ENCODE peak calls at places on chromosomes 7 and 10, in nine cellular contexts. One of them, this sample, is unnamed.

GRCh38 chr10:114822771-114823463 is 1.3 kb downstream of the FHIP2A start:
- DNase-seq in thoracic aorta: no peak
- DNase-seq in cardiac fibroblast: peak
- DNase-seq in dorsolateral prefrontal cortex: no peak
- DNase-seq in adrenal gland: no peak
- DNase-seq in astrocyte of the spinal cord: peak
- DNase-seq in fibroblast of mammary gland: peak
- DNase-seq in Caco-2: no peak
- DNase-seq in HCT116: no peak
- DNase-seq in this sample: no peak

GRCh38 chr7:95205821-95206220 is 118.5 kb downstream of the PON1 start:
- DNase-seq in cardiac fibroblast: peak
- DNase-seq in thoracic aorta: no peak
- DNase-seq in astrocyte of the spinal cord: peak
- DNase-seq in HCT116: peak
- DNase-seq in fibroblast of mammary gland: peak
- DNase-seq in Caco-2: no peak
- DNase-seq in dorsolateral prefrontal cortex: no peak
- DNase-seq in adrenal gland: no peak
- DNase-seq in this sample: no peak

GRCh38 chr10:87589653-87590052 is 70.0 kb upstream of the PAPSS2 start:
- DNase-seq in dorsolateral prefrontal cortex: no peak
- DNase-seq in Caco-2: peak
- DNase-seq in thoracic aorta: no peak
- DNase-seq in HCT116: no peak
- DNase-seq in astrocyte of the spinal cord: peak
- DNase-seq in adrenal gland: no peak
- DNase-seq in cardiac fibroblast: peak
- DNase-seq in fibroblast of mammary gland: peak
- DNase-seq in this sample: no peak

GRCh38 chr10:11757452-11757819 is 15.3 kb downstream of the ECHDC3 start:
- DNase-seq in fibroblast of mammary gland: peak
- DNase-seq in HCT116: no peak
- DNase-seq in astrocyte of the spinal cord: peak
- DNase-seq in dorsolateral prefrontal cortex: no peak
- DNase-seq in cardiac fibroblast: peak
- DNase-seq in thoracic aorta: peak
- DNase-seq in Caco-2: no peak
- DNase-seq in adrenal gland: peak
- DNase-seq in this sample: no peak

GRCh38 chr7:51344406-51344805 is 27.8 kb upstream of the COBL start:
- DNase-seq in cardiac fibroblast: no peak
- DNase-seq in astrocyte of the spinal cord: no peak
- DNase-seq in Caco-2: peak
- DNase-seq in adrenal gland: no peak
- DNase-seq in thoracic aorta: no peak
- DNase-seq in HCT116: no peak
- DNase-seq in fibroblast of mammary gland: no peak
- DNase-seq in dorsolateral prefrontal cortex: no peak
- DNase-seq in this sample: no peak

GRCh38 chr7:92133133-92133736 is 1.0 kb downstream of the CYP51A1 start:
- DNase-seq in cardiac fibroblast: peak
- DNase-seq in thoracic aorta: no peak
- DNase-seq in fibroblast of mammary gland: no peak
- DNase-seq in HCT116: no peak
- DNase-seq in adrenal gland: peak
- DNase-seq in dorsolateral prefrontal cortex: peak
- DNase-seq in Caco-2: no peak
- DNase-seq in astrocyte of the spinal cord: no peak
- DNase-seq in this sample: no peak

GRCh38 chr10:82558208-82558607 is 683.2 kb downstream of the NRG3 start:
- DNase-seq in Caco-2: no peak
- DNase-seq in astrocyte of the spinal cord: no peak
- DNase-seq in thoracic aorta: no peak
- DNase-seq in dorsolateral prefrontal cortex: no peak
- DNase-seq in HCT116: no peak
- DNase-seq in adrenal gland: no peak
- DNase-seq in fibroblast of mammary gland: no peak
- DNase-seq in cardiac fibroblast: peak
- DNase-seq in this sample: no peak

GRCh38 chr10:71333154-71333887 is 14.3 kb downstream of the SLC29A3 start:
- DNase-seq in thoracic aorta: no peak
- DNase-seq in adrenal gland: no peak
- DNase-seq in dorsolateral prefrontal cortex: no peak
- DNase-seq in Caco-2: no peak
- DNase-seq in astrocyte of the spinal cord: no peak
- DNase-seq in fibroblast of mammary gland: no peak
- DNase-seq in HCT116: no peak
- DNase-seq in cardiac fibroblast: no peak
- DNase-seq in this sample: no peak

GRCh38 chr7:44224216-44224950 is 23.6 kb downstream of the YKT6 start:
- DNase-seq in cardiac fibroblast: no peak
- DNase-seq in adrenal gland: no peak
- DNase-seq in fibroblast of mammary gland: no peak
- DNase-seq in thoracic aorta: no peak
- DNase-seq in dorsolateral prefrontal cortex: peak
- DNase-seq in HCT116: no peak
- DNase-seq in Caco-2: no peak
- DNase-seq in astrocyte of the spinal cord: no peak
- DNase-seq in this sample: no peak

GRCh38 chr10:80599424-80599847 is 61.7 kb downstream of the SH2D4B start:
- DNase-seq in Caco-2: peak
- DNase-seq in cardiac fibroblast: peak
- DNase-seq in HCT116: peak
- DNase-seq in astrocyte of the spinal cord: peak
- DNase-seq in adrenal gland: peak
- DNase-seq in fibroblast of mammary gland: peak
- DNase-seq in thoracic aorta: no peak
- DNase-seq in dorsolateral prefrontal cortex: no peak
- DNase-seq in this sample: no peak

GRCh38 chr10:125171402-125172316 is 11.3 kb upstream of the CTBP2 start:
- DNase-seq in astrocyte of the spinal cord: no peak
- DNase-seq in dorsolateral prefrontal cortex: no peak
- DNase-seq in HCT116: no peak
- DNase-seq in Caco-2: no peak
- DNase-seq in adrenal gland: no peak
- DNase-seq in thoracic aorta: no peak
- DNase-seq in fibroblast of mammary gland: no peak
- DNase-seq in cardiac fibroblast: no peak
- DNase-seq in this sample: no peak

GRCh38 chr10:113680172-113681111 is 730 bp downstream of the CASP7 start:
- DNase-seq in cardiac fibroblast: peak
- DNase-seq in adrenal gland: peak
- DNase-seq in astrocyte of the spinal cord: peak
- DNase-seq in dorsolateral prefrontal cortex: peak
- DNase-seq in Caco-2: peak
- DNase-seq in thoracic aorta: peak
- DNase-seq in HCT116: no peak
- DNase-seq in fibroblast of mammary gland: peak
- DNase-seq in this sample: peak

GRCh38 chr10:129094813-129095212 is 372.2 kb upstream of the MGMT start:
- DNase-seq in astrocyte of the spinal cord: no peak
- DNase-seq in thoracic aorta: no peak
- DNase-seq in Caco-2: no peak
- DNase-seq in fibroblast of mammary gland: no peak
- DNase-seq in HCT116: no peak
- DNase-seq in cardiac fibroblast: no peak
- DNase-seq in adrenal gland: no peak
- DNase-seq in dorsolateral prefrontal cortex: no peak
- DNase-seq in this sample: no peak

GRCh38 chr7:104979167-104979841 is 34.7 kb upstream of the KMT2E start:
- DNase-seq in adrenal gland: no peak
- DNase-seq in fibroblast of mammary gland: peak
- DNase-seq in HCT116: no peak
- DNase-seq in Caco-2: no peak
- DNase-seq in dorsolateral prefrontal cortex: no peak
- DNase-seq in thoracic aorta: no peak
- DNase-seq in astrocyte of the spinal cord: peak
- DNase-seq in cardiac fibroblast: peak
- DNase-seq in this sample: no peak

GRCh38 chr10:73649876-73650536 is 5.8 kb downstream of the SYNPO2L start:
- DNase-seq in cardiac fibroblast: no peak
- DNase-seq in fibroblast of mammary gland: peak
- DNase-seq in HCT116: no peak
- DNase-seq in dorsolateral prefrontal cortex: no peak
- DNase-seq in astrocyte of the spinal cord: no peak
- DNase-seq in adrenal gland: no peak
- DNase-seq in Caco-2: no peak
- DNase-seq in thoracic aorta: no peak
- DNase-seq in this sample: no peak

GRCh38 chr7:98210513-98211220 is 572 bp upstream of the BHLHA15 start:
- DNase-seq in dorsolateral prefrontal cortex: peak
- DNase-seq in astrocyte of the spinal cord: no peak
- DNase-seq in thoracic aorta: no peak
- DNase-seq in Caco-2: peak
- DNase-seq in cardiac fibroblast: no peak
- DNase-seq in fibroblast of mammary gland: no peak
- DNase-seq in adrenal gland: peak
- DNase-seq in HCT116: no peak
- DNase-seq in this sample: no peak

GRCh38 chr7:22105550-22105949 is 159.9 kb upstream of the CDCA7L start:
- DNase-seq in dorsolateral prefrontal cortex: no peak
- DNase-seq in Caco-2: no peak
- DNase-seq in HCT116: no peak
- DNase-seq in adrenal gland: no peak
- DNase-seq in cardiac fibroblast: no peak
- DNase-seq in thoracic aorta: no peak
- DNase-seq in fibroblast of mammary gland: no peak
- DNase-seq in astrocyte of the spinal cord: no peak
- DNase-seq in this sample: no peak
- TF ChIP-seq CTCF in dorsolateral prefrontal cortex: no peak
- TF ChIP-seq CTCF in Caco-2: no peak
- TF ChIP-seq CTCF in HCT116: no peak
- TF ChIP-seq CTCF in adrenal gland: no peak
- TF ChIP-seq CTCF in cardiac fibroblast: no peak
- TF ChIP-seq CTCF in thoracic aorta: no peak
- TF ChIP-seq CTCF in fibroblast of mammary gland: no peak
- TF ChIP-seq CTCF in astrocyte of the spinal cord: no peak
- TF ChIP-seq CTCF in this sample: no peak

DNA sequence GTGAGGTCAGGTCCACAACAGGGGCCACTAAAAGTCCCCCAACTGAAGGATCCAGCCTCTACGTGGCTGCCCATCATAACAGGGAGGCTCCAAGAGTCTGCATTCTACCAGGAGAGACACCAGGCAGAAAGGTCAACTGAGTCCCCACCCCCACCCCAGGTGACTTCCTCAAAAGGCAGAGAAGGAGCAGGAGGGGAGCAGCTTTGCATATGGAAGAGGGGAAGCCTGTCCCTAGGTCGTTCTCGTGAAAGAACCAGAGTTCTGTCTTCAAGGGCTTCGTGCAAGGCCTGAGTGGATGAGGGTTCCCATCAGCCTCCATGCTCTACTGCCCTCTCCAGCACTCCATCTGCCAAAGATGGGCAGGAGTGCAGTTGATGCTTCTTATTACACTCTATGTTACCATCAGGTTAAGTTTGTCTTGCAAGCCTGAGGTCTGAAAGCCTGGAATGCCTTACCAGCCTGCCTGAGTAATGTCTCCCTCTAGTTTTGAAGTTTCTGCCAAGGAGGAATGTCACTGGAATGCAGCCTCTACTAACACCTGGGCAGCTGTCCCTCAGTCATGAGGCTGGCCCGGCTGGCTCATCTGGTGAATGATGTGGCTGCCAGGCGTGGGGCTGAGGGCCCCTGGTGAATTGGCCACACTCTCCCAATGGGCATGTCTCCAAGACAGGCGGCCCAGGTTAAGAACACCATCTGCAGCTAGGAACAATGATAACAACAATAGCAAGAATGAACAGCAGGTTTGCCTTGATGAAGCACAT is 54.3 kb upstream of the SMNDC1 start:
- DNase-seq in astrocyte of the spinal cord: peak
- DNase-seq in thoracic aorta: no peak
- DNase-seq in adrenal gland: no peak
- DNase-seq in HCT116: peak
- DNase-seq in cardiac fibroblast: peak
- DNase-seq in dorsolateral prefrontal cortex: no peak
- DNase-seq in Caco-2: peak
- DNase-seq in fibroblast of mammary gland: peak
- DNase-seq in this sample: no peak
- TF ChIP-seq CTCF in astrocyte of the spinal cord: no peak
- TF ChIP-seq CTCF in thoracic aorta: no peak
- TF ChIP-seq CTCF in adrenal gland: no peak
- TF ChIP-seq CTCF in HCT116: no peak
- TF ChIP-seq CTCF in cardiac fibroblast: no peak
- TF ChIP-seq CTCF in dorsolateral prefrontal cortex: no peak
- TF ChIP-seq CTCF in Caco-2: no peak
- TF ChIP-seq CTCF in fibroblast of mammary gland: no peak
- TF ChIP-seq CTCF in this sample: no peak

GRCh38 chr7:24652551-24652950 is 79.3 kb downstream of the PALS2 start:
- DNase-seq in Caco-2: no peak
- DNase-seq in thoracic aorta: no peak
- DNase-seq in cardiac fibroblast: no peak
- DNase-seq in fibroblast of mammary gland: no peak
- DNase-seq in dorsolateral prefrontal cortex: no peak
- DNase-seq in HCT116: no peak
- DNase-seq in astrocyte of the spinal cord: no peak
- DNase-seq in adrenal gland: no peak
- DNase-seq in this sample: no peak
- TF ChIP-seq CTCF in Caco-2: no peak
- TF ChIP-seq CTCF in thoracic aorta: no peak
- TF ChIP-seq CTCF in cardiac fibroblast: no peak
- TF ChIP-seq CTCF in fibroblast of mammary gland: no peak
- TF ChIP-seq CTCF in dorsolateral prefrontal cortex: no peak
- TF ChIP-seq CTCF in HCT116: no peak
- TF ChIP-seq CTCF in astrocyte of the spinal cord: no peak
- TF ChIP-seq CTCF in adrenal gland: no peak
- TF ChIP-seq CTCF in this sample: no peak

GRCh38 chr10:6406220-6407033 is 173.6 kb downstream of the PRKCQ start:
- DNase-seq in Caco-2: no peak
- DNase-seq in cardiac fibroblast: peak
- DNase-seq in adrenal gland: no peak
- DNase-seq in dorsolateral prefrontal cortex: no peak
- DNase-seq in HCT116: peak
- DNase-seq in fibroblast of mammary gland: peak
- DNase-seq in astrocyte of the spinal cord: peak
- DNase-seq in thoracic aorta: no peak
- DNase-seq in this sample: no peak

GRCh38 chr10:6409982-6410694 is 169.9 kb downstream of the PRKCQ start:
- DNase-seq in dorsolateral prefrontal cortex: no peak
- DNase-seq in astrocyte of the spinal cord: peak
- DNase-seq in cardiac fibroblast: peak
- DNase-seq in thoracic aorta: no peak
- DNase-seq in Caco-2: no peak
- DNase-seq in adrenal gland: no peak
- DNase-seq in HCT116: no peak
- DNase-seq in fibroblast of mammary gland: peak
- DNase-seq in this sample: no peak

GRCh38 chr10:6407034-6407721 is 172.9 kb downstream of the PRKCQ start:
- DNase-seq in adrenal gland: no peak
- DNase-seq in astrocyte of the spinal cord: no peak
- DNase-seq in cardiac fibroblast: no peak
- DNase-seq in dorsolateral prefrontal cortex: no peak
- DNase-seq in fibroblast of mammary gland: no peak
- DNase-seq in Caco-2: no peak
- DNase-seq in thoracic aorta: no peak
- DNase-seq in HCT116: no peak
- DNase-seq in this sample: no peak

GRCh38 chr10:6410830-6411229 is 169.2 kb downstream of the PRKCQ start:
- DNase-seq in cardiac fibroblast: no peak
- DNase-seq in dorsolateral prefrontal cortex: no peak
- DNase-seq in thoracic aorta: no peak
- DNase-seq in adrenal gland: no peak
- DNase-seq in astrocyte of the spinal cord: no peak
- DNase-seq in HCT116: no peak
- DNase-seq in fibroblast of mammary gland: no peak
- DNase-seq in Caco-2: no peak
- DNase-seq in this sample: no peak

GRCh38 chr10:6408799-6409198 is 171.3 kb downstream of the PRKCQ start:
- DNase-seq in HCT116: no peak
- DNase-seq in fibroblast of mammary gland: no peak
- DNase-seq in thoracic aorta: no peak
- DNase-seq in dorsolateral prefrontal cortex: no peak
- DNase-seq in adrenal gland: no peak
- DNase-seq in cardiac fibroblast: no peak
- DNase-seq in astrocyte of the spinal cord: no peak
- DNase-seq in Caco-2: no peak
- DNase-seq in this sample: no peak
- TF ChIP-seq CTCF in HCT116: peak
- TF ChIP-seq CTCF in fibroblast of mammary gland: peak
- TF ChIP-seq CTCF in thoracic aorta: no peak
- TF ChIP-seq CTCF in dorsolateral prefrontal cortex: no peak
- TF ChIP-seq CTCF in adrenal gland: no peak
- TF ChIP-seq CTCF in cardiac fibroblast: peak
- TF ChIP-seq CTCF in astrocyte of the spinal cord: peak
- TF ChIP-seq CTCF in Caco-2: no peak
- TF ChIP-seq CTCF in this sample: no peak